ENCODE peak calls at places on chromosomes 6 and 20, in five cellular contexts. K, Z, U, C and E are unnamed samples.

GRCh38 chr6:163349696-163350095 is 64.8 kb upstream of the QKI start:
- DNase-seq in U (no peak), K (no peak), C (no peak), Z (no peak), E (no peak)

GRCh38 chr20:11432407-11432806 is 485.3 kb upstream of the BTBD3 start:
- DNase-seq in U (peak), K (peak), Z (no peak), C (no peak), E (peak)

GRCh38 chr6:40763001-40763400 is 175.8 kb upstream of the LRFN2 start:
- DNase-seq in K (no peak), Z (no peak), C (no peak), U (no peak), E (no peak)

GRCh38 chr20:32828029-32828666 is 8.4 kb downstream of the MAPRE1 start:
- DNase-seq in U (peak), K (no peak), Z (no peak), C (no peak), E (no peak)

GRCh38 chr20:22430746-22431168 is 153.6 kb downstream of the FOXA2 start:
- DNase-seq in Z (no peak), U (no peak), C (no peak), K (no peak), E (no peak)

GRCh38 chr6:169960891-169961611 is 209.6 kb downstream of the ERMARD start:
- DNase-seq in U (no peak), Z (no peak), K (no peak), C (no peak), E (no peak)

GRCh38 chr6:90538651-90539050 is 48.2 kb downstream of the MAP3K7 start:
- DNase-seq in Z (no peak), C (no peak), K (no peak), U (no peak), E (no peak)

GRCh38 chr6:156017838-156018237 is 562.2 kb upstream of the NOX3 start:
- DNase-seq in Z (no peak), K (peak), C (no peak), U (no peak), E (peak)

GRCh38 chr20:63711085-63711645 is 3.3 kb downstream of the ZGPAT start:
- DNase-seq in U (no peak), Z (no peak), C (no peak), K (no peak), E (no peak)

GRCh38 chr6:11769244-11769643 is 9.4 kb downstream of the ADTRP start:
- DNase-seq in Z (no peak), K (peak), U (no peak), C (no peak), E (no peak)

GRCh38 chr6:89369009-89369408 is 16.5 kb upstream of the UBE2J1 start:
- DNase-seq in Z (no peak), U (peak), K (peak), C (no peak), E (peak)

GRCh38 chr20:41169791-41170351 is 32.5 kb downstream of the PLCG1 start:
- DNase-seq in Z (peak), C (peak), K (peak), U (peak), E (peak)

GRCh38 chr20:56247954-56248782 is at the start of gene MC3R:
- DNase-seq in Z (peak), K (peak), U (no peak), C (peak), E (no peak)